ENCODE peak calls at places on chromosome 17, in nine cellular contexts. O, L, P, Z, X, D, V, I and A are unnamed samples.

GRCh38 chr17:50107790-50108414 is 12.8 kb downstream of the PDK2 start:
- DNase-seq in L (peak; percentile 69), Z (no peak), X (no peak), V (no peak), O (no peak), P (no peak), I (peak; percentile 54), D (no peak), A (no peak)

GRCh38 chr17:49901460-49902331 is 53.8 kb upstream of the TAC4 start:
- DNase-seq in I (no peak), P (no peak), D (no peak), L (no peak), X (no peak), Z (no peak), O (no peak), V (no peak), A (no peak)

GRCh38 chr17:11539637-11540036 is 58.6 kb upstream of the DNAH9 start:
- DNase-seq in I (no peak), O (no peak), P (no peak), D (no peak), L (no peak), X (no peak), Z (no peak), V (no peak), A (no peak)

GRCh38 chr17:8832711-8833352 is 33.7 kb upstream of the MFSD6L start:
- DNase-seq in I (peak; percentile 43), V (no peak), O (peak; percentile 16), X (no peak), Z (peak; percentile 6), L (no peak), D (peak; percentile 30), P (no peak), A (no peak)

GRCh38 chr17:37608369-37609169 is 649 bp downstream of the SYNRG start:
- DNase-seq in P (peak; percentile 17), X (no peak), Z (peak; percentile 6), V (no peak), I (peak; percentile 25), D (no peak), L (peak; percentile 48), O (peak; percentile 1), A (no peak)

GRCh38 chr17:50303051-50303450 is 28.8 kb downstream of the TMEM92 start:
- DNase-seq in L (no peak), P (no peak), O (no peak), I (no peak), X (no peak), Z (no peak), D (no peak), V (no peak), A (no peak)

GRCh38 chr17:65527381-65527780 is 34.1 kb downstream of the AXIN2 start:
- DNase-seq in X (no peak), I (no peak), O (no peak), V (no peak), D (no peak), P (no peak), L (no peak), Z (no peak), A (no peak)

GRCh38 chr17:64357191-64357981 is 33.3 kb downstream of the PECAM1 start:
- DNase-seq in I (peak; percentile 89), P (no peak), D (no peak), X (no peak), V (peak; percentile 71), O (no peak), L (peak; percentile 94), Z (no peak), A (no peak)

GRCh38 chr17:36602030-36602737 is 801 bp downstream of the MRM1 start:
- DNase-seq in I (no peak), D (no peak), Z (no peak), P (no peak), V (no peak), L (peak; percentile 9), X (no peak), O (no peak), A (no peak)

GRCh38 chr17:17844500-17844899 is 7.7 kb upstream of the SREBF1 start:
- DNase-seq in O (no peak), D (no peak), I (no peak), V (no peak), Z (no peak), L (no peak), X (no peak), P (no peak), A (no peak)